ENCODE peak calls at places on chromosome 13, in five cellular contexts. S is upper lobe of left lung, H is HepG2, I is K562, Q is A549. Z is an unnamed sample.

GRCh38 chr13:78777973-78778372 is 119.0 kb upstream of the OBI1 start:
- ATAC-seq in I (no peak), H (no peak), S (no peak), Q (no peak), Z (no peak)

GRCh38 chr13:76725211-76725610 is 161.0 kb downstream of the KCTD12 start:
- ATAC-seq in I (no peak), H (no peak), Q (no peak), S (no peak), Z (no peak)

GRCh38 chr13:91946498-91947070 is 548.2 kb downstream of the GPC5 start:
- ATAC-seq in S (no peak), Q (no peak), I (no peak), H (peak), Z (no peak)

GRCh38 chr13:113835461-113836274 is 28.2 kb downstream of the GAS6 start:
- ATAC-seq in Q (no peak), I (no peak), S (no peak), H (no peak), Z (no peak)

GRCh38 chr13:31321457-31321856 is 121.7 kb downstream of the B3GLCT start:
- ATAC-seq in H (no peak), Q (no peak), S (no peak), I (no peak), Z (no peak)

GRCh38 chr13:22193070-22193469 is 522.2 kb downstream of the FGF9 start:
- ATAC-seq in Q (no peak), I (no peak), H (no peak), S (no peak), Z (no peak)

GRCh38 chr13:98473135-98473791 is 103.6 kb downstream of the STK24 start:
- ATAC-seq in H (peak), Q (no peak), S (no peak), I (no peak), Z (no peak)

GRCh38 chr13:60691268-60691667 is 294.2 kb downstream of the TDRD3 start:
- ATAC-seq in Q (no peak), H (no peak), S (no peak), I (no peak), Z (no peak)

GRCh38 chr13:30984620-30985019 is 52.2 kb downstream of the TEX26 start:
- ATAC-seq in Q (no peak), S (no peak), H (no peak), I (no peak), Z (no peak)

GRCh38 chr13:95160112-95160906 is 140.9 kb downstream of the ABCC4 start:
- ATAC-seq in I (no peak), Q (peak), H (peak), S (no peak), Z (no peak)

GRCh38 chr13:75305057-75305456 is 176.9 kb downstream of the TBC1D4 start:
- ATAC-seq in Q (no peak), I (no peak), H (no peak), S (no peak), Z (no peak)

GRCh38 chr13:60990032-60990733 is 425.5 kb downstream of the PCDH20 start:
- ATAC-seq in H (no peak), I (no peak), S (peak), Q (no peak), Z (no peak)

GRCh38 chr13:50198508-50198907 is 183.3 kb downstream of the KCNRG start:
- ATAC-seq in S (no peak), Q (no peak), H (no peak), I (no peak), Z (peak)

GRCh38 chr13:110834572-110834971 is 80.3 kb downstream of the ANKRD10 start:
- ATAC-seq in H (no peak), S (no peak), Q (no peak), I (peak), Z (no peak)

GRCh38 chr13:93984876-93985275 is 494.6 kb downstream of the DCT start:
- ATAC-seq in I (no peak), Q (no peak), H (no peak), S (no peak), Z (no peak)

GRCh38 chr13:103835052-103835451 is 768.8 kb upstream of the SLC10A2 start:
- ATAC-seq in I (no peak), H (no peak), S (no peak), Q (no peak), Z (no peak)

GRCh38 chr13:50326746-50327145 is 311.5 kb downstream of the KCNRG start:
- ATAC-seq in H (no peak), I (no peak), S (no peak), Q (no peak), Z (no peak)

GRCh38 chr13:76654263-76654662 is 231.9 kb downstream of the KCTD12 start:
- ATAC-seq in H (no peak), Q (no peak), S (no peak), I (no peak), Z (no peak)

GRCh38 chr13:39016087-39016486 is 21.8 kb downstream of the PROSER1 start:
- ATAC-seq in S (no peak), I (no peak), Q (no peak), H (no peak), Z (no peak)

GRCh38 chr13:113109151-113110047 is 3.8 kb downstream of the F7 start:
- ATAC-seq in I (no peak), Q (no peak), H (no peak), S (no peak), Z (no peak)

GRCh38 chr13:55219538-55219937 is 1921.2 kb upstream of the PRR20A start:
- ATAC-seq in S (no peak), Q (no peak), I (no peak), H (no peak), Z (no peak)

DNA sequence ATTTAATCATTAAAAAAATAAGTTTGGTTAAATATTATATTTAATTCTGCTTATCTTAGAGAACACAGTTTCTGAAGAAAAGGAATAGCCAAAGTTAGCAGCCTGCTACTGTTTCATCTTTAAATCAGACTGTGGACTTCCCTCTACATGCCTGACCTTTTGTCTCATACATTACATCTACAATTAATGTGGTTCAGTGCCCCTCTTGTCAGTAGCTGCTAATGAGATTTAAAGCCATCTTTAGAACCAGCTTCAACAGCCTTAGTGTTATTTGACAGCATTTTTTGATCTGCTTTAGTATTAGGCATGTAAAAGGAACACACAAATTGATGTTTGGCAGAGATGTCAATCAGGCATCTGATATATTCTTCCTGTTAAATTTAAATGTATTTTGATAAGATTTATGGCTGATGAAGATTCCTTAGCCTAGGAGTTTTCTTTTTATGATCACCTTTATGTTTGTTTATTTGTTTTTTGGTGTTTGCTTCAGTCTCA is 1925.8 kb upstream of the PRR20A start:
- ATAC-seq in H (no peak), Q (no peak), S (no peak), I (no peak), Z (no peak)
- TF ChIP-seq EP300 in H (no peak), Q (no peak), S (no peak), I (no peak), Z (no peak)

GRCh38 chr13:109274188-109274821 is 512.1 kb downstream of the IRS2 start:
- ATAC-seq in I (no peak), S (peak), H (no peak), Q (peak), Z (peak)

GRCh38 chr13:109271991-109272454 is 514.4 kb downstream of the IRS2 start:
- ATAC-seq in I (peak), S (no peak), Q (peak), H (no peak), Z (no peak)

GRCh38 chr13:109272595-109273325 is 513.6 kb downstream of the IRS2 start:
- ATAC-seq in Q (no peak), I (no peak), S (no peak), H (no peak), Z (no peak)

GRCh38 chr13:109271555-109271954 is 514.8 kb downstream of the IRS2 start:
- ATAC-seq in H (no peak), S (no peak), I (no peak), Q (peak), Z (no peak)

GRCh38 chr13:109273326-109273751 is 513.0 kb downstream of the IRS2 start:
- ATAC-seq in H (no peak), I (no peak), Q (no peak), S (no peak), Z (no peak)
- H3K4me3 ChIP-seq in H (no peak), I (no peak), Q (peak), S (no peak), Z (no peak)

GRCh38 chr13:90564566-90564965 is 782.9 kb upstream of the MIR17HG start:
- ATAC-seq in Q (no peak), S (no peak), I (no peak), H (no peak), Z (no peak)

GRCh38 chr13:90564096-90564495 is 783.4 kb upstream of the MIR17HG start:
- ATAC-seq in I (no peak), Q (no peak), H (no peak), S (no peak), Z (no peak)

GRCh38 chr13:90565985-90566713 is 781.3 kb upstream of the MIR17HG start:
- ATAC-seq in Q (no peak), H (no peak), I (no peak), S (no peak), Z (no peak)

GRCh38 chr13:90568165-90568564 is 779.3 kb upstream of the MIR17HG start:
- ATAC-seq in I (no peak), S (no peak), H (no peak), Q (no peak), Z (no peak)

DNA sequence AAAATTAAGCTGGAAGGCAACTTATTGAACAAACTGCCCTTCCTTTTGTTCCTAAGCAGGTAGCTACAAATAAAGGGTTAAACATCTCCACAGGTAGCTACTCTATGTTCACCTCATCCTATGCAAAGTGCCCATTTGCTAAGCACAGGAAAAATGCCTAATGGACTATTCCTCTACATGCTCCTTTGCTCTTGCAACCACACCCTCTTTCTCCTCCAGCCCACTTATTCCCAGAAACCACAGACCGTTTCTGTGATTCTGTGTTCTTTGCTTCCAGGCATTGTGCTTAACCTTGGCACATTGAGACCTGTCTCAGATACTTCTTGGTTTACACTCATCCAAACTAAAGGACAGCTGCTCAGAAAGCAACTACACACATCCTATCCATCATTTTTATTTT is 785.1 kb upstream of the MIR17HG start:
- ATAC-seq in Q (no peak), H (no peak), S (no peak), I (no peak), Z (no peak)
- TF ChIP-seq EP300 in Q (no peak), H (no peak), S (no peak), I (no peak), Z (no peak)

DNA sequence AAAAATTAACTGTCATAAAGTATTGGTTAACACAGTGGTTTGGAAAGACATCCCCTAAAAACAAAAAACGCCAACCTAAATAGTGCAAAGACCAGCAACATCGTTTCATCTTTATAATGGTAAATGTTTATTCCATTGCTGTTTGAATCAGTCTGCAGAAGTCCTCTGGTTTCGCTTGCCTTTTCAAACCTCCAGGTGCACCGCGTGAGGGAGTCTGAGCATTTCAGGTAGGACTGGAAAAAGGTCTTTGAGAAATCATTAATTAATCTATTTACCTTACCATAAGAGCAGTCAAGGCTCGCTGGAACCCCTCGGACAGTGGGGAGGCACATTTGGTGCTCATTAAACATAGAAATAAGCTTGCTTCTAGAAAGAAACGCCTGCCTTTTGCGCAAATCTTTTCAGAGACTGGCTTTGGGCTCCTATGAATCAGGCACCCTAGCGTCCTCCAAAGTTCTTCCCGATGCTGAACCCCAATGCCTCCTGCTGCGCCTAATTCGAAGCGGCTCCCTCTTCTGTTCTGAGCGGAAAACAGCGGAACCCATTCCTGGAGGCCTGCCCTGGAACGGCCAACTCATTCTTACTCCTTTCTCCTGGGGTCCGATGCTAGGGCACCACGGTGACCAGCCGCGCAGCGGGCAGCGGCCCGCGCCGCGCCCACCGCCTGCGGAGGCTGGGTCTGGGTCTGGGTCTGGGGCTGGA is 942 bp upstream of the MTUS2 start:
- ATAC-seq in Q (peak), H (peak), I (no peak), S (no peak), Z (peak)
- H3K4me3 ChIP-seq in Q (peak), H (no peak), I (no peak), S (peak), Z (peak)

GRCh38 chr13:40352385-40352778 is 314.1 kb downstream of the FOXO1 start:
- ATAC-seq in Q (no peak), I (no peak), S (peak), H (peak), Z (peak)
- TF ChIP-seq EP300 in Q (no peak), I (no peak), S (peak), H (no peak), Z (peak)

GRCh38 chr13:27339299-27339698 is 68.7 kb downstream of the RASL11A start:
- ATAC-seq in H (peak), I (peak), Q (peak), S (no peak), Z (no peak)
- H3K4me3 ChIP-seq in H (no peak), I (no peak), Q (no peak), S (no peak), Z (no peak)

GRCh38 chr13:44619651-44620050 is 43.5 kb upstream of the TSC22D1 start:
- ATAC-seq in H (no peak), I (no peak), S (no peak), Q (no peak), Z (no peak)

GRCh38 chr13:44622701-44623100 is 46.6 kb upstream of the TSC22D1 start:
- ATAC-seq in I (no peak), S (no peak), H (no peak), Q (no peak), Z (no peak)

GRCh38 chr13:44626176-44626575 is 50.0 kb upstream of the TSC22D1 start:
- ATAC-seq in H (no peak), Q (no peak), S (no peak), I (no peak), Z (no peak)

GRCh38 chr13:44620057-44620456 is 43.9 kb upstream of the TSC22D1 start:
- ATAC-seq in S (no peak), Q (no peak), H (no peak), I (no peak), Z (no peak)

DNA sequence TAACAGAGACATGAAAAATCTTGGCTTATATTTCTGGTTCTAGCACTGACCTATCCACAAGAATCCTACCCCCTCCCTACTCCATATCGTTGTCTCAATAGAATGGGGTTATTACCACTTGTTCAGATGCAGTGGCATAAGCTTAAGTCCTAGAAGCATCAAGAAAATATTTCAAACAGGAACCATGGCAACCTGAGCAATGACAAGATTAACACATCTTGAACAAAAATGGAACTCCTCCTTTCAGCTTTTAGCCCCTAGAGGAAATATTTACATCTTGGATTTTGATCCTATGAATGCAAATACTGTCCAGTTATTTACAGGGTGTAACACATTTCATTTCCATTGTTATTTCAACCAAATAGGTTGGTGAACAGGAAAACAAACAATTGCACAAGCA is 46.1 kb upstream of the TSC22D1 start:
- ATAC-seq in S (no peak), Q (no peak), H (no peak), I (no peak), Z (no peak)
- TF ChIP-seq EP300 in S (no peak), Q (no peak), H (no peak), I (no peak), Z (no peak)

GRCh38 chr13:27293051-27293691 is 22.5 kb downstream of the RASL11A start:
- ATAC-seq in I (no peak), S (no peak), Q (no peak), H (no peak), Z (no peak)
- H3K4me3 ChIP-seq in I (no peak), S (no peak), Q (no peak), H (no peak), Z (no peak)

DNA sequence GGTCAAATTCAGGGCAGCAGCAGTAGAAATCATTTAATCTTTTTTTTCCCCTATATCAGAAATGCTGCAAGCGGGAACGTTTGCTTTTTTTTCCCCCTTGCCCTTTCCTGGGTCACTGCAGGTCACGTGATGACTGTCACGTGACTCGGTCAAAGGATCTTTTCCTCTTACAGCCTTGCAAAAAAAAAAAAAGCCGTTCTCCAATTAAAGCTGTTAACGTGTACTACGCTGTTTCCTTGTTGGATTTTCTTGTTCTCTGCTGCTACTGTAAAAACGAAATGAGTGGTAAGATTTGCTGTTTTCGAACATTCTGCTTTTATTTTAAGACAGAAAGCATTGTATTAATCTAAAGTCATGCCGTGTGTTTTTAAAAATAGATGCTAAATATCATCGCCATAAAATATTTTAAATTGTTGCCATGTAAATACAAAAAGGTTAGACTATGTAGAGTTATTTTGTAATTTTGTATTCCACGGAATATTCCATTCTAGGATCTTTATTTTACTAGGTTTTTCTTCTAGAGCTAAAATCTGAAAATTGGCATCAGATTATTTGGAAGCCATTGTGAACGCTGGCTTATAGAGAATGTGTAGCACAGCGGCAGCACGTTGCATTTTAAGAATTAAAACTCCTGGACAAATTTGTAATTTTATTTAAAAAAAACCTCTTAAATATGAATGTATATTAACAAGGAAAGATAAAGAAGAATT is 109.9 kb upstream of the MLNR start:
- ATAC-seq in Q (peak), H (peak), S (no peak), I (peak), Z (peak)
- TF ChIP-seq EP300 in Q (no peak), H (peak), S (no peak), I (no peak), Z (no peak)

DNA sequence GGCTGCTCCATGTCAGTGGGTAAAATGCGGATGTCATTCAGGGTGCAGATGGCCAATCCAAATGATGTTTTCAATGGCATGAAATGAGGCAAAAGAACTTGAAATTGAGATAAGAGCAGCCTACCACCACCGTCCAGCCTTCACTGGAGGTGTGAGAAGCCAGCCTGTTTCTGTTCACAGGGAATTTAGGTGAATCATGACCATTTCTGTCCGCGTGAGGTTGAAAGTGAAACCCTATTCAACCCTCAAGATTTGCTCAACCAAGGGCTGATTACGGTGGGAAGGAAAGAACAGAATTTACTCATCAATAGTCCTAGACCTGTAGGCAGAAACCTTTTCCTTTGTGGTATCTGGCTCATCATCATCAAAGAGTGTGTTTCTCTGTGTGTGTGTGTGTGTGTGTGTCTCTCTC is 370.7 kb downstream of the COG6 start:
- ATAC-seq in I (no peak), S (no peak), H (no peak), Q (no peak), Z (no peak)
- H3K4me3 ChIP-seq in I (no peak), S (no peak), H (no peak), Q (no peak), Z (no peak)